ENCODE peak calls at places on chromosomes 13 and 19, in five cellular contexts. D is mesenchymal stem cell, T is H9, A is H1, N is trophoblast cell. C is an unnamed sample.

GRCh38 chr13:47004022-47004421 is 107.2 kb upstream of the HTR2A start:
- DNase-seq in D (peak; percentile 20), T (no peak), A (no peak), N (no peak), C (no peak)

GRCh38 chr13:107296804-107297203 is 728.9 kb upstream of the ARGLU1 start:
- DNase-seq in D (no peak), T (no peak), A (no peak), N (no peak), C (no peak)

GRCh38 chr13:67416047-67416925 is 186.2 kb upstream of the PCDH9 start:
- DNase-seq in D (peak; percentile 38), T (peak; percentile 81), A (peak; percentile 84), N (no peak), C (peak; percentile 6)

GRCh38 chr19:49224856-49225255 is 67.3 kb downstream of the TRPM4 start:
- DNase-seq in D (peak; percentile 61), T (peak; percentile 87), A (peak; percentile 78), N (peak; percentile 19), C (peak; percentile 48)

GRCh38 chr13:80840313-80840976 is 499.5 kb upstream of the SPRY2 start:
- DNase-seq in D (peak; percentile 11), T (no peak), A (no peak), N (no peak), C (peak; percentile 53)

GRCh38 chr19:16627194-16627927 is 643 bp downstream of the MED26 start:
- DNase-seq in D (peak; percentile 40), T (no peak), A (no peak), N (no peak), C (peak; percentile 17)

GRCh38 chr13:105572401-105572800 is 963.1 kb downstream of the EFNB2 start:
- DNase-seq in D (peak; percentile 17), T (no peak), A (no peak), N (no peak), C (no peak)

GRCh38 chr19:40774916-40775631 is at the start of gene MIA:
- DNase-seq in D (no peak), T (no peak), A (no peak), N (no peak), C (no peak)

GRCh38 chr19:30060872-30061556 is 119.0 kb downstream of the URI1 start:
- DNase-seq in D (no peak), T (no peak), A (peak; percentile 46), N (no peak), C (no peak)

GRCh38 chr19:2464389-2464788 is 7.6 kb upstream of the LMNB2 start:
- DNase-seq in D (no peak), T (no peak), A (no peak), N (no peak), C (no peak)

GRCh38 chr19:2462635-2463421 is 6.1 kb upstream of the LMNB2 start:
- DNase-seq in D (peak; percentile 98), T (peak; percentile 98), A (peak; percentile 93), N (peak; percentile 53), C (peak; percentile 97)

GRCh38 chr19:2460245-2460644 is 3.5 kb upstream of the LMNB2 start:
- DNase-seq in D (no peak), T (no peak), A (no peak), N (no peak), C (no peak)

GRCh38 chr19:2458054-2458453 is 1.3 kb upstream of the LMNB2 start:
- DNase-seq in D (no peak), T (no peak), A (no peak), N (no peak), C (no peak)

GRCh38 chr19:2461751-2462634 is 5.2 kb upstream of the LMNB2 start:
- DNase-seq in D (peak; percentile 68), T (peak; percentile 84), A (peak; percentile 82), N (no peak), C (peak; percentile 56)
- H3K23ac ChIP-seq in D (no peak overlapping the region), T (no peak overlapping the region), A (no peak overlapping the region), N (no peak overlapping the region), C (peak overlapping the region; percentile 73)

DNA sequence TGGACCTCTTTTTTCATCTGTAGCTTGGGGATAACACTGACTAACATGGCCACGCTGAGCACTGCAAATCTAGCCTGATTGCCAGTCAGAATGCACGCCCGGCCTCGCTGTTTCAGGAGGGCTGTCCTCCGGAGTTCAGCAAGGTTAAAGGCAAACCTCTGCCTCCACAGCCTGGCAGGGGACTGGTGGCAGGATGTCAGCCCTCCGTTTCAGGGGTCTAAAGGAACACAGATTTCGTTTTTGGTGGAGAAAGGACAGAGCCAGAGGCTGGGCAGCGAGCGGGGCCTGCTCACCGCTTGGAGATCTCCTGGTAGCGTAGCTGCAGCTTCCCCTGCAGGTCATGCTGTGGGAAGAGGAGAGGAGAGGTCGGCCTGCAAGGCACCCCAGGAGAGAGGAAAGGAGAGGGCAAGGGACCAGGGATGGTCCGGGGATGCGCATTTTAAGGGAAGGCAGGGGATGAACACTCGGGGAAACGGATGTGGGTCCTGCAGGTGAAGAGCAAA is 560 bp downstream of the NDUFA7 start:
- DNase-seq in D (peak; percentile 37), T (no peak), A (no peak), N (no peak), C (no peak)
- H2AFZ ChIP-seq in D (peak overlapping the region; percentile 6), T (no peak overlapping the region), A (peak overlapping the region; percentile 9), N (peak overlapping the region; percentile 84), C (peak overlapping the region; percentile 77)

GRCh38 chr13:19158006-19158405 is 23.6 kb downstream of the TUBA3C start:
- DNase-seq in D (no peak), T (no peak), A (no peak), N (no peak), C (no peak)
- H2BK12ac ChIP-seq in D (no peak overlapping the region), T (no peak overlapping the region), A (no peak overlapping the region), N (no peak overlapping the region), C (no peak overlapping the region)

GRCh38 chr19:2488405-2488941 is 12.5 kb downstream of the GADD45B start:
- DNase-seq in D (no peak), T (no peak), A (no peak), N (no peak), C (no peak)
- H3K23ac ChIP-seq in D (no peak overlapping the region), T (no peak overlapping the region), A (no peak overlapping the region), N (no peak overlapping the region), C (peak overlapping the region; percentile 3)

GRCh38 chr19:1766800-1767352 is 13.6 kb downstream of the ONECUT3 start:
- DNase-seq in D (no peak), T (no peak), A (peak; percentile 50), N (no peak), C (no peak)
- H2AFZ ChIP-seq in D (no peak overlapping the region), T (no peak overlapping the region), A (no peak overlapping the region), N (no peak overlapping the region), C (peak overlapping the region; percentile 9)

GRCh38 chr19:4552546-4552819 is 7.0 kb downstream of the SEMA6B start:
- DNase-seq in D (no peak), T (no peak), A (no peak), N (no peak), C (no peak)
- H2BK12ac ChIP-seq in D (no peak overlapping the region), T (no peak overlapping the region), A (no peak overlapping the region), N (no peak overlapping the region), C (no peak overlapping the region)

DNA sequence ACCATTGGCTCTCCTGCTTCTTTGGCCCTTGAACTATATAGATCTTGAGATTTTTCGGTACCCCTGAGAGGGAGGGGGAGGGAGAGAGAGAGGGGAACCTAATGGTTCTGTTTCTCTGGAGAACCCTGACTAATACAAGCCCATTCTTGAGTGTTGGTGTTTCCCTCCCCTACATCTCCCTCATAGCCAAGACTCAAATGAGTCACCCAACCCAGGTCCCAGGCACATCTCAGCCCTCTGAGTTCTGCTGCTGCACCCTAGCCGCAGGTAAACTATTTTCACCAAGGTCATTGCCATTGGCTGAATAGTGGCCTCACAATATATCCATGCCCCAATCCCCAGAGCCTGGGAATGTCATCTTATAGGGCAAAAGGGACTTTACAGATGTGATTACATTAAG is 225.8 kb upstream of the MAB21L1 start:
- DNase-seq in D (no peak), T (no peak), A (no peak), N (no peak), C (no peak)
- H3K23ac ChIP-seq in D (no peak overlapping the region), T (no peak overlapping the region), A (no peak overlapping the region), N (no peak overlapping the region), C (no peak overlapping the region)

C was measured in neuronal stem cell.